ENCODE peak calls at places on chromosomes 16 and 17, in four cellular contexts. I is GM12878, C is HL-60, S is K562. G is an unnamed sample.
A peak's percentile ranks its signal among the peaks of the same experiment; 100 is the strongest.

GRCh38 chr17:68184816-68185436 is 62.9 kb upstream of the AMZ2 start:
- DNase-seq in S (no peak), C (no peak), I (no peak), G (peak; percentile 33)

GRCh38 chr16:48862087-48862532 is 252.1 kb upstream of the N4BP1 start:
- DNase-seq in I (no peak), S (peak; percentile 14), C (no peak), G (no peak)

GRCh38 chr16:57906385-57907316 is 64.3 kb downstream of the CNGB1 start:
- DNase-seq in I (no peak), S (no peak), C (no peak), G (no peak)

GRCh38 chr17:72556944-72557826 is 436.4 kb downstream of the SOX9 start:
- DNase-seq in S (peak; percentile 76), C (peak; percentile 65), I (no peak), G (peak; percentile 70)

GRCh38 chr16:10123141-10123540 is 59.1 kb downstream of the GRIN2A start:
- DNase-seq in C (no peak), S (no peak), I (no peak), G (no peak)

GRCh38 chr17:55533611-55534010 is 22.4 kb upstream of the SMIM36 start:
- DNase-seq in S (no peak), C (no peak), I (no peak), G (no peak)

GRCh38 chr16:66728117-66728787 is 23.2 kb downstream of the DYNC1LI2 start:
- DNase-seq in C (peak; percentile 80), I (no peak), S (peak; percentile 58), G (no peak)

GRCh38 chr16:30521873-30522641 is 4.3 kb downstream of the ZNF768 start:
- DNase-seq in I (no peak), C (no peak), S (no peak), G (no peak)

DNA sequence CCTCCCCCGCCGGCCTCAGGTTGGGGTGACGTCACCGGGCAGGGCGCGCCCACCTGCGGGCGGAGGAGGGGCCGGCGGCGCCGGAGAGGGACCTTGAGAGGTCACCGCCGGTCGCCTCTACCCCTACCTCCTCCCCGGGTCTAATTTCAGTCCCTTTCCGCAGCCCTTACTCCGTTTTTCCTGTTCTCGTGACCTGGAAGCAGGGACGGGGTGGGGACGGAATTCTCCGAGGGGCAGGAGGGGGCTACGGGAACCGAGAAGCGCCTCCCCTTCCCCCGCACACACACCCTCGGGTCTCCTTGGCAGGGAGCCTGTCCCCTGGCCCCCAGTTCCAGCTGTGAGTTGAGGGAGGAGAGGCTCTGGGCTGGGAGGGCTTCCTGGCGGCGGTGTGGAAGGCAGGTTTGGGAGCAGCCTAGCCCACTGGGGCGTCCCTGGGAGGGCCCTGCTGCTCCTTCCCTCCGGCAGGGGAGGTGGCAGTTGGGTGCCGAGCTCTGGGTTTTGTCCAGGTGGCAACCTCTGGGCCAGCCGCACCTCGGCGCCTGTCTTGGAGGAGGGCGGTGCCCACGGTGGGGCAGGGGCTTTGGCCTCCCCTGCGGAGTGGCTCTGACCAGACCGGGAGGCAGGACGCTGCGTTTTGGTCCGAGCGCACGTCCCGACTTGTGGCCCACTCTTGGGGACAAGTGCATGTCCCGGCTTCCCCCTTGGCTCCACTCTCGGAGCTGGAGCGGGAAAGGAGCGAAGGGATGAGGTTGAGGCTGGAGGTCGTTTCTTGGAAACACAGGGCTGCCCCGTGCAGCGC is 765 bp downstream of the SYNGR3 start:
- DNase-seq in C (no peak), I (no peak), S (peak; percentile 70), G (no peak)
- TF ChIP-seq SPI1 in C (no peak), I (no peak), S (no peak), G (no peak)

GRCh38 chr17:79852748-79853147 is 13.5 kb upstream of the CBX4 start:
- DNase-seq in S (no peak), C (no peak), I (no peak), G (no peak)

GRCh38 chr17:79849953-79850352 is 10.7 kb upstream of the CBX4 start:
- DNase-seq in I (no peak), C (no peak), S (no peak), G (no peak)

GRCh38 chr17:79848370-79848766 is 9.1 kb upstream of the CBX4 start:
- DNase-seq in S (no peak), I (no peak), C (no peak), G (no peak)

GRCh38 chr17:79851461-79851817 is 12.2 kb upstream of the CBX4 start:
- DNase-seq in I (no peak), C (no peak), S (no peak), G (no peak)

DNA sequence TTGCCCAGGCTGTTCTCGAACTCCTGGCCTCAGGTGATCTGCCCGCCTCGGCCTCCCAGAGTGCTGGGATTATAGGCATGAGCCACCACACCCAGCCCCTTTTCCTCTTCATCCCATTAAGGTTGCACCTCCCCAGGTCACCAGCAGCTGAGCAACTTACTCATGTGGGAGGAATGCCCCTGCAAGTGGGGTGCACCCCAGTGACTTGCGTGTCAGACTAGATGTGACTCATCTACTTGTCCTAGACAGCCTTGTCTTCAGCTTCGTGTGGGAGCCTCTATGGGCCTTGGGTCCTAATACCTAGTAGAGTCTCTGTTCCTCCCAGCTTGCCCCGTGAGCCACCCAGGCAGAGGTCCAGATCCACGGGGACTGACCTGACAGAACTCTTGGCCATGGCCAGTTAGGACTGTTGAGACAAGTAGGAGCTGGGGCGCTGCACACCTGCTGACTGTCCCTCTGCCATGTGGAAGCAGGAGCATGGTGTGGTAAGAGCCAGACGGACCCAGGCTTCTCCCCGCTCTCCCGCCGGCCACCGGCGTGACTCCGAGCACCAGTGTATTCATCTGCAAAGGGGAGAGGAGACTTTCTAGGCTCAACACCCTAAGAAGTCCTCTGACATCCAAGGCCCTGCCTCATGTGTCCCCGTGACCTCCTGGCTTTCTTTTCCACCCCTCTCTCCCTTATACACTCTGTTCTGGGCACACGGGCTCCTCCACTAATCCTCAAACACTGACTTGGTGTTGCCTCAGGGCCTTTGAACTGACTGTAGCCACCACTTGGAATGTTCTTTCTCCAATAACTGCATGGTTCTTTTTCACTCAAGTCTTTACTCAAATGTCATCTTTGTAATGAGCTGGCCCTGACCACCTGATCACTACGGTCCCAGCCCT is 11.6 kb upstream of the CBX4 start:
- DNase-seq in C (no peak), S (peak; percentile 50), I (no peak), G (no peak)
- TF ChIP-seq POLR2AphosphoS5 in C (no peak), S (no peak), I (no peak), G (no peak)

DNA sequence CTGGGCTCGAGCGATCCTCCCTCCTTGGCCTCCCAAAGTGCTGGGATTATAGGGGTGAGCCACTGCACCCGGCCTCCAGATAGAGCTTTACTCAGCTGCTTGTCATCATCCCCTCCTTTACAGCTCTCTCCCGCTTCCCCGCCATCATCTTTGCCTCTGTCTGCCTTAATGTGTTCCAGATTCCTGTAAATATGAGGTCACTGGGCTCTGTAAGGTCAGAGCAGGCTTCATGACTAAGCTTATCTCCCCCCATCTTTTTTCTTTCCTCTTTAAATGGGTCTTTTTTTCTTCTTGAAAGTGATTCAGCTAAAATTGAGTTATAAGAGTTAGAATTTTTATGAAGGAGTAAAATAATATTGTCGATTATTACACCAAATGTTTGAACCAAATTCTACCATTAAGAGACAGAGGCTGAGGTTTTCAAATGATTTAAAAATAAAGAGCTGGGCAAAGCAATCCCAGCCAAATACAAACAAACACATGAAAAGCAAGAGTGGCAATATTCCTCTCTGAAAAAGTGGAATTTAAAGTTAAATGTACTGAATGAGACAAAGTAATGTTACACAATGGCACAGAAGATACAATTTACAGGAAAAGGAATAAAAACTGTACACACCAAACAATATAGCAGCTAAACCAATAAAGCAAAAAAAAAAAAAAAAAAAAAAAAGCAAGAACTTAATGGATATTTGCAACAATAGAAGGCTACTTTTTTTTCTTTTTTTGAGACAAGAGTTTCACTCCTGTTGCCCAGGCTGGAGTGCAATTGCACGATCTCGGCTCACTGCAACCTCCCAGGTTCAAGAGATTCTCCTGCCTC is 62.1 kb downstream of the CRISPLD2 start:
- DNase-seq in I (no peak), S (peak; percentile 72), C (no peak), G (no peak)
- TF ChIP-seq SPI1 in I (no peak), S (no peak), C (no peak), G (no peak)

DNA sequence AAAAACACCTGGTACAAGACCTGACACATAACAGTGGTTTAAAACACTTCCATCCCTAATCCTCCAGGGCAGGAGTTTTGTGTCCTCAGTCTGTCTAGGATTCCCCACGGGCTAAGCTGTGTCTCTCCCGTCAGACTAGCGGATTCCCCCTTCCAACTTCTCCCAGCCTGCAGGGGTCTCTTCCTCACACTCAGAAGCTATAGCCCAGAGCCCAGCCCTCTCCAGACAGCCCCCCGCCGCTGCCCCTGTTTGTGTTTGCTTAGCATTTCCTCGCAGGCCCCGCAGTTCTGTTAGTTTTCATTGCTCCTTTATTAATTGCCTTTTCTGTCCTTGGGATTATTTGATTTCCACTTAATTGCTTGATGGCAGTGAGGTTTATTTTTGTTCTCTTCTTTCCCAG is 91.2 kb downstream of the TMEM132E start:
- DNase-seq in I (no peak), C (no peak), S (no peak), G (no peak)
- TF ChIP-seq POLR2AphosphoS5 in I (no peak), C (no peak), S (no peak), G (no peak)

GRCh38 chr17:75517277-75517865 is 1.0 kb downstream of the TSEN54 start:
- DNase-seq in I (no peak), S (no peak), C (no peak), G (no peak)

GRCh38 chr17:75515523-75516254 is at the start of gene CASKIN2:
- DNase-seq in S (peak; percentile 96), C (peak; percentile 61), I (peak; percentile 30), G (peak; percentile 93)

GRCh38 chr17:75518201-75518600 is 1.9 kb downstream of the TSEN54 start:
- DNase-seq in I (peak; percentile 28), C (peak; percentile 66), S (no peak), G (no peak)

GRCh38 chr17:75516255-75516618 is at the start of gene TSEN54:
- DNase-seq in I (peak; percentile 33), C (peak; percentile 94), S (peak; percentile 94), G (peak; percentile 100)

GRCh38 chr17:75516619-75517276 is 420 bp downstream of the TSEN54 start:
- DNase-seq in I (no peak), C (peak; percentile 29), S (no peak), G (no peak)
- TF ChIP-seq SPI1 in I (no peak), C (no peak), S (no peak), G (no peak)

GRCh38 chr17:50445730-50446305 is 19.8 kb downstream of the ACSF2 start:
- DNase-seq in S (no peak), I (no peak), C (no peak), G (no peak)
- TF ChIP-seq POLR2AphosphoS5 in S (no peak), I (no peak), C (no peak), G (no peak)

DNA sequence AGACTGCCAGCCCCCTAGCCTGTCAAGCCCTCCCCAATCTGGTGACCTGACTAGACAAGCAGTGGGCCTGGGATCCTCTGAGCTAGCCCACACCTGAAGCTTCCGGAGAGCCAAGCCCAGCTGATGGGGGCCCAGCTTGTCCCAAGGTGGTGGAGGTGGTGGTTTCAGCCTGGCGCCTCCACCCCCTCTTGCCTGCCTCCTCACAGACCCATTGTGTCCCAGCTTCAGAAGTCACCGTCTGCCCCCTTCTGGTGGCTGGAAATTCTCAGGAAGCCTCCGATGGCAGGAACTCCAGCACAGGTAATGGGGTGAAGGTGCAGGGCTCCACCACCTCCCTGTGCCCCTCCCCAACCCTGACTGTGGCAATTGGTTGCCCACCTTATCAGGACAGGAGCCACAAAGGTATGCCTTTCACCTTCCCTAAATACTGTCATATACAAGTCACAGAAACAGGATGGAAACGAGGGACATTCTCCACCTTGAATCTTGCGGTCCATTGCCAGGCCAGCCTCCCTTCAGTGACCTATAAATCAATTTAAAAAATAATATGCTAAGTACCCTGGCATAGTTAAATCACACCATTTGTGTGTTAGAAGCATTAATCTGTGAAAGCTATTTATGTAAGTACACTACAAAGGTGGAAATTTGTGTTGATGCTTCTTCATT is 66.0 kb upstream of the ZNF423 start:
- DNase-seq in I (no peak), C (peak; percentile 36), S (peak; percentile 57), G (peak; percentile 59)
- TF ChIP-seq SPI1 in I (no peak), C (no peak), S (no peak), G (no peak)